ENCODE peak calls at places on chromosome 21, in four cellular contexts. B is cardiac muscle cell, Q is retinal pigment epithelial cell, W is heart left ventricle. N is an unnamed sample.

GRCh38 chr21:42151148-42152074 is 67.5 kb upstream of the ABCG1 start:
- DNase-seq in Q (no peak), B (no peak), W (no peak), N (no peak)

GRCh38 chr21:26130249-26130896 is 40.2 kb downstream of the APP start:
- DNase-seq in Q (no peak), B (peak; percentile 75), W (no peak), N (peak; percentile 51)

GRCh38 chr21:39006653-39007417 is 176.4 kb downstream of the PSMG1 start:
- DNase-seq in B (peak; percentile 87), Q (no peak), W (peak; percentile 84), N (peak; percentile 62)

GRCh38 chr21:26844258-26845065 is 747 bp downstream of the ADAMTS1 start:
- DNase-seq in W (peak; percentile 86), Q (no peak), B (peak; percentile 61), N (peak; percentile 63)

GRCh38 chr21:39208624-39209333 is 25.5 kb upstream of the PSMG1 start:
- DNase-seq in W (no peak), B (peak; percentile 69), Q (no peak), N (no peak)

GRCh38 chr21:42236014-42236413 is 17.1 kb downstream of the ABCG1 start:
- DNase-seq in Q (no peak), W (no peak), B (no peak), N (no peak)

GRCh38 chr21:38806942-38807284 is 1.2 kb downstream of the ETS2 start:
- DNase-seq in B (no peak), W (no peak), Q (no peak), N (peak; percentile 47)

GRCh38 chr21:42102063-42102462 is 30.9 kb downstream of the UMODL1 start:
- DNase-seq in Q (no peak), B (no peak), W (no peak), N (no peak)

GRCh38 chr21:41834252-41834925 is 44.8 kb downstream of the PRDM15 start:
- DNase-seq in W (no peak), Q (no peak), B (no peak), N (no peak)

GRCh38 chr21:39121600-39122355 is 61.5 kb downstream of the PSMG1 start:
- DNase-seq in B (no peak), Q (no peak), W (no peak), N (peak; percentile 53)

GRCh38 chr21:34730194-34730593 is 61.4 kb downstream of the CLIC6 start:
- DNase-seq in Q (no peak), W (no peak), B (no peak), N (no peak)

GRCh38 chr21:29989634-29990234 is 49.9 kb upstream of the GRIK1 start:
- DNase-seq in B (no peak), Q (no peak), W (no peak), N (no peak)

GRCh38 chr21:41812679-41813078 is 45.8 kb upstream of the RIPK4 start:
- DNase-seq in Q (no peak), B (no peak), W (peak; percentile 43), N (no peak)

GRCh38 chr21:41777934-41778815 is 11.3 kb upstream of the RIPK4 start:
- DNase-seq in W (peak; percentile 90), Q (peak; percentile 59), B (peak; percentile 94), N (peak; percentile 72)

GRCh38 chr21:46375560-46376230 is 51.7 kb downstream of the PCNT start:
- DNase-seq in Q (no peak), B (no peak), W (no peak), N (no peak)

GRCh38 chr21:18801468-18801867 is 397.9 kb upstream of the TMPRSS15 start:
- DNase-seq in W (no peak), B (peak; percentile 1), Q (peak; percentile 24), N (peak; percentile 42)

GRCh38 chr21:14603202-14603601 is 57.1 kb upstream of the SAMSN1 start:
- DNase-seq in B (peak; percentile 73), W (no peak), Q (no peak), N (peak; percentile 90)

GRCh38 chr21:36029309-36029708 is 31.0 kb downstream of the SETD4 start:
- DNase-seq in Q (no peak), W (no peak), B (no peak), N (no peak)
- H3K4me3 ChIP-seq in Q (no peak overlapping the region), W (no peak overlapping the region), B (no peak overlapping the region), N (no peak overlapping the region)

GRCh38 chr21:20875741-20876140 is 122.5 kb upstream of the NCAM2 start:
- DNase-seq in B (no peak), Q (no peak), W (no peak), N (peak; percentile 4)
- TF ChIP-seq CTCF in B (no peak), Q (peak; percentile 47), W (no peak), N (no peak)

GRCh38 chr21:36788116-36788515 is 89.2 kb downstream of the SIM2 start:
- DNase-seq in Q (no peak), B (peak; percentile 20), W (no peak), N (no peak)
- H3K4me3 ChIP-seq in Q (no peak overlapping the region), B (no peak overlapping the region), W (no peak overlapping the region), N (no peak overlapping the region)

DNA sequence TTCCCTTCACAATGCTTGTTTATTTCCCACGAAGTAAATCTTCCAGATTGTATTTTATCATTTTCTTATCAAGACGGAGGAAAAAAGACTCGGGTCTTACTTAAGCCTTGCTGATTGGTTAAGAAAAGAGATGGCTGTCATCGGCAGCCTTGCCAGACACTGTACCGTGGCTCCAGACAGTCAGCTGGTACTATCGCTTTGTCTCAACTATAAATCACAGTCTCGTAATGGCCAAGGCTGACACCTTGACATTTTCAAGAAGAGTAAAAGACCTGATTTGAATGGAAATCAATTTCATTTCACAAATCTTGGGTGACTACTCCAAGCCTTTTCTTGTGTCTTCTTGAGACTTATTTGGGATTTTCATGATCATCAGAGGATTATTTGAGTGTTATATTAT is 868.0 kb downstream of the USP25 start:
- DNase-seq in B (no peak), W (no peak), Q (no peak), N (no peak)
- TF ChIP-seq CTCF in B (no peak), W (no peak), Q (no peak), N (no peak)

GRCh38 chr21:44471341-44471740 is 16.0 kb downstream of the LRRC3 start:
- DNase-seq in Q (no peak), B (no peak), W (no peak), N (no peak)
- H3K4me3 ChIP-seq in Q (no peak overlapping the region), B (no peak overlapping the region), W (no peak overlapping the region), N (no peak overlapping the region)

DNA sequence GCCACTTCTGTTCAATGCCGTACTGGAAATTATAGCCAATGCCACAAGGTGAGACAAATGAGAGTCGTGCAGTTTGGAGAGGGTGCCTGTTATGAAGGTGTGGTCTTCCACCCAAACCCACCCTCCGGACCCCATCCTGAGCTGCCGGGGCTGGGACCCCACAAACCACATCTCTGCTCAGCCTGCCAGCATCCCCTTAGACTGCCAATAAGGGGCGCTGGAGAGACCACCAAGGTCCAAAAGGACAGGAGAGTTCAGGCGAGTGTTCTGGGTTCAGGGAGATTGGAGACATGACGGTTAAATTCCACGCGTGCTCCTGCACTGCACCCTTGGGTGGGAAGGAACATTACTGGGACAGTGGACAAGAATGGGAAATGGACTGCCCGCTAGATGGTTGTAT is 48.7 kb upstream of the COL18A1 start:
- DNase-seq in B (no peak), Q (no peak), W (peak; percentile 56), N (no peak)
- TF ChIP-seq CTCF in B (no peak), Q (peak; percentile 42), W (no peak), N (peak; percentile 24)

GRCh38 chr21:33267250-33267649 is 1.1 kb downstream of the IL10RB start:
- DNase-seq in W (no peak), B (no peak), Q (no peak), N (no peak)

GRCh38 chr21:33268392-33268735 is 2.2 kb downstream of the IL10RB start:
- DNase-seq in Q (no peak), W (no peak), B (no peak), N (no peak)

GRCh38 chr21:33270986-33271385 is 4.8 kb downstream of the IL10RB start:
- DNase-seq in W (no peak), B (no peak), Q (no peak), N (no peak)

GRCh38 chr21:33266784-33267135 is 593 bp downstream of the IL10RB start:
- DNase-seq in W (peak; percentile 69), B (no peak), Q (no peak), N (no peak)

GRCh38 chr21:33268736-33269441 is 2.7 kb downstream of the IL10RB start:
- DNase-seq in W (peak; percentile 69), Q (no peak), B (no peak), N (no peak)
- H3K4me3 ChIP-seq in W (no peak overlapping the region), Q (no peak overlapping the region), B (no peak overlapping the region), N (no peak overlapping the region)